ENCODE peak calls at places on chromosomes 1 and 21, in eight cellular contexts. G is BJ, O is foreskin fibroblast, V is osteocyte, B is cardiac muscle cell, S is MCF 10A, K is adrenal gland, H is mucosa of descending colon. Y is an unnamed sample.

GRCh38 chr1:158117854-158118691 is 62.6 kb upstream of the CD1D start:
- DNase-seq in G (no peak), O (peak; percentile 48), V (no peak), B (peak; percentile 56), S (peak; percentile 65), K (peak; percentile 56), H (peak; percentile 26), Y (peak; percentile 36)

GRCh38 chr1:26289158-26290059 is 9.5 kb downstream of the SH3BGRL3 start:
- DNase-seq in G (no peak), O (no peak), V (no peak), B (no peak), S (no peak), K (peak; percentile 42), H (peak; percentile 24), Y (no peak)

GRCh38 chr21:14589855-14590563 is 43.9 kb upstream of the SAMSN1 start:
- DNase-seq in G (no peak), O (no peak), V (no peak), B (no peak), S (no peak), K (no peak), H (no peak), Y (no peak)

GRCh38 chr1:10796029-10796944 is at the start of gene CASZ1:
- DNase-seq in G (peak; percentile 13), O (peak; percentile 95), V (peak; percentile 94), B (peak; percentile 94), S (peak; percentile 87), K (peak; percentile 84), H (peak; percentile 87), Y (peak; percentile 89)

GRCh38 chr21:34227386-34227852 is 136.4 kb upstream of the KCNE2 start:
- DNase-seq in G (no peak), O (peak; percentile 22), V (no peak), B (no peak), S (peak; percentile 3), K (no peak), H (no peak), Y (no peak)

GRCh38 chr1:14420686-14421085 is 177.8 kb upstream of the KAZN start:
- DNase-seq in G (no peak), O (no peak), V (no peak), B (no peak), S (no peak), K (no peak), H (no peak), Y (no peak)

GRCh38 chr21:43902441-43902840 is 37.4 kb downstream of the AGPAT3 start:
- DNase-seq in G (no peak), O (peak; percentile 25), V (no peak), B (no peak), S (peak; percentile 84), K (peak; percentile 87), H (no peak), Y (no peak)

GRCh38 chr1:230930986-230931385 is 47.7 kb downstream of the TTC13 start:
- DNase-seq in G (no peak), O (no peak), V (no peak), B (no peak), S (peak; percentile 33), K (no peak), H (no peak), Y (no peak)

GRCh38 chr21:45826733-45827692 is 154.6 kb upstream of the COL6A1 start:
- DNase-seq in G (no peak), O (no peak), V (peak; percentile 70), B (no peak), S (no peak), K (no peak), H (no peak), Y (no peak)

GRCh38 chr1:6157528-6158174 is 22.5 kb downstream of the CHD5 start:
- DNase-seq in G (no peak), O (peak; percentile 16), V (no peak), B (no peak), S (peak; percentile 92), K (no peak), H (peak; percentile 18), Y (no peak)

GRCh38 chr1:18681423-18681835 is 50.8 kb downstream of the PAX7 start:
- DNase-seq in G (no peak), O (no peak), V (no peak), B (peak; percentile 59), S (peak; percentile 83), K (peak; percentile 37), H (peak; percentile 23), Y (peak; percentile 24)

GRCh38 chr1:238653693-238654321 is 732.6 kb upstream of the CHRM3 start:
- DNase-seq in G (no peak), O (peak; percentile 8), V (no peak), B (no peak), S (peak; percentile 64), K (no peak), H (no peak), Y (no peak)

GRCh38 chr1:237814319-237814924 is 76.3 kb downstream of the ZP4 start:
- DNase-seq in G (no peak), O (no peak), V (no peak), B (peak; percentile 17), S (peak; percentile 53), K (no peak), H (no peak), Y (no peak)

GRCh38 chr1:157932082-157932481 is 61.4 kb upstream of the KIRREL1 start:
- DNase-seq in G (peak; percentile 1), O (peak; percentile 69), V (no peak), B (no peak), S (peak; percentile 74), K (no peak), H (no peak), Y (no peak)

GRCh38 chr1:50976890-50977574 is 7.0 kb downstream of the CDKN2C start:
- DNase-seq in G (no peak), O (peak; percentile 58), V (no peak), B (no peak), S (peak; percentile 48), K (peak; percentile 45), H (peak; percentile 44), Y (peak; percentile 11)

GRCh38 chr1:18886003-18886335 is 16.4 kb downstream of the ALDH4A1 start:
- DNase-seq in G (no peak), O (peak; percentile 72), V (no peak), B (no peak), S (peak; percentile 48), K (peak; percentile 62), H (no peak), Y (no peak)

GRCh38 chr1:245211761-245212160 is 57.0 kb downstream of the KIF26B start:
- DNase-seq in G (no peak), O (no peak), V (no peak), B (no peak), S (no peak), K (no peak), H (no peak), Y (no peak)

GRCh38 chr1:193431265-193431977 is 245.0 kb upstream of the B3GALT2 start:
- DNase-seq in G (no peak), O (peak; percentile 4), V (no peak), B (no peak), S (no peak), K (no peak), H (peak; percentile 30), Y (no peak)

GRCh38 chr1:53553734-53554509 is 94.7 kb downstream of the DMRTB1 start:
- DNase-seq in G (no peak), O (no peak), V (no peak), B (no peak), S (no peak), K (no peak), H (no peak), Y (no peak)

GRCh38 chr1:196477262-196477661 is 131.0 kb downstream of the KCNT2 start:
- DNase-seq in G (no peak), O (no peak), V (no peak), B (no peak), S (peak; percentile 9), K (no peak), H (no peak), Y (no peak)
- TF ChIP-seq CTCF in G (no peak), O (no peak), V (no peak), B (no peak), S (no peak), K (no peak), H (no peak), Y (no peak)

GRCh38 chr1:169928438-169929209 is 34.9 kb upstream of the SCYL3 start:
- DNase-seq in G (no peak), O (peak; percentile 72), V (no peak), B (peak; percentile 57), S (peak; percentile 67), K (no peak), H (no peak), Y (no peak)
- TF ChIP-seq CTCF in G (peak; percentile 63), O (peak; percentile 38), V (peak; percentile 74), B (peak; percentile 58), S (peak; percentile 84), K (peak; percentile 64), H (no peak), Y (peak; percentile 68)

DNA sequence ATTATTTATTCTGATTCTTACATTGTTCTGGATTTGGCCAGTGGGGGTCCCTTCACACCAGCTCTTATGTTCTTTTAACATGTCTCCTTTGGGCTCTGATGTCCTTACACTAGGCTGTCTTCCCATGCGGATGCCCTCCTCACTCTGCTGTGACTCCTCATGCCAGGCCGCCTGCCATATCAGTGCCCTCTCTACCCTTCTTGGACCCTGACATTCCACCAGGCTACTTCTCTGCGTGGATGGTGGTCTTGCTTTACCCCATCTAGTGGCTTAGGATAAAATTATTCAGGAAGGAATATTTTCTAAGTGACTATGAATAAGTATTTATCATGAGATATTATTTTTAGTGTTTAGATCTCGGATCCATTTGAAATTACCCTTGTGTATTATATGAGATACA is 21.2 kb downstream of the ATF6 start:
- DNase-seq in G (no peak), O (no peak), V (no peak), B (no peak), S (no peak), K (no peak), H (no peak), Y (no peak)
- TF ChIP-seq CTCF in G (peak; percentile 7), O (peak; percentile 18), V (peak; percentile 35), B (no peak), S (no peak), K (no peak), H (no peak), Y (no peak)

GRCh38 chr1:58839147-58839795 is 55.4 kb upstream of the JUN start:
- DNase-seq in G (no peak), O (peak; percentile 52), V (no peak), B (no peak), S (no peak), K (no peak), H (no peak), Y (no peak)

GRCh38 chr1:58839871-58840835 is 56.3 kb upstream of the JUN start:
- DNase-seq in G (peak; percentile 50), O (peak; percentile 93), V (no peak), B (no peak), S (peak; percentile 40), K (peak; percentile 63), H (no peak), Y (no peak)

GRCh38 chr1:58844176-58844575 is 60.3 kb upstream of the JUN start:
- DNase-seq in G (no peak), O (peak; percentile 60), V (no peak), B (no peak), S (no peak), K (no peak), H (no peak), Y (no peak)

GRCh38 chr1:58842941-58843340 is 59.1 kb upstream of the JUN start:
- DNase-seq in G (no peak), O (no peak), V (no peak), B (no peak), S (no peak), K (no peak), H (no peak), Y (no peak)

DNA sequence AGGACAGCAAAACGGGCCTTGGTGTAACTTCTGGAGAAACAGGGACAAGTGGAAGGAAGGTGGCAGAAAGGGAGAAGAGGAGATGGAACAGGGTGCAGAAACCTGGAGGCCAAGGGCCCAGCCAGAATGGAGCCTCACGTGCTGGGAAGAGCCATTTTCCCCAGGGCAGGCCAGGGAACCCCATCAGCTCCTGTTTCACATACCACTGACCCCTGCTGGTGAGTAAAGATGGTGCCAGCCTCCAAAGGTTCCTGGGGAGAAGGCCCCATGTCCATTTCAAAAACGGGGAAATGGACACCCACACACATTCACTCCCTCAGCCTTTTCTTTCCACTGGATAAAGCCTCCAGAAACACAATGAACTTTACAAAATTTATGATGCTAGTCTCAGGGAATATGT is 57.6 kb upstream of the JUN start:
- DNase-seq in G (no peak), O (peak; percentile 41), V (no peak), B (no peak), S (peak; percentile 28), K (peak; percentile 26), H (peak; percentile 56), Y (no peak)
- TF ChIP-seq CTCF in G (peak; percentile 21), O (peak; percentile 27), V (peak; percentile 27), B (peak; percentile 28), S (peak; percentile 17), K (peak; percentile 25), H (peak; percentile 14), Y (peak; percentile 59)